ENCODE peak calls at places on chromosome 1, in ten cellular contexts. E is PC-3; G is effector memory CD4-positive, alpha-beta T cell; J is bronchial epithelial cell; O is right lobe of liver; A is progenitor cell of endocrine pancreas; B is AG20443; L is substantia nigra; Z is SW480; T is ELR. U is an unnamed sample.

GRCh38 chr1:215594640-215595039 is 27.5 kb downstream of the KCTD3 start:
- DNase-seq in E (peak), O (no peak), A (no peak), T (no peak), Z (no peak), B (peak), J (no peak), G (no peak), L (no peak), U (no peak)

GRCh38 chr1:35120458-35121133 is 41.4 kb downstream of the ZMYM1 start:
- DNase-seq in Z (no peak), L (no peak), G (no peak), J (no peak), O (peak), E (no peak), A (no peak), T (peak), B (peak), U (no peak)

GRCh38 chr1:171351961-171352360 is 38.0 kb downstream of the FMO4 start:
- DNase-seq in J (no peak), O (peak), B (no peak), T (no peak), Z (no peak), G (no peak), L (no peak), E (no peak), A (no peak), U (no peak)

GRCh38 chr1:169585184-169585583 is 1.1 kb downstream of the F5 start:
- DNase-seq in A (no peak), L (no peak), E (no peak), B (no peak), J (peak), O (no peak), G (no peak), T (no peak), Z (no peak), U (no peak)

GRCh38 chr1:94819945-94820746 is at the start of gene SLC44A3:
- DNase-seq in E (peak), O (peak), Z (peak), G (no peak), L (peak), B (peak), A (peak), J (no peak), T (peak), U (peak)

GRCh38 chr1:171212607-171213347 is 27.7 kb downstream of the FMO2 start:
- DNase-seq in B (no peak), G (no peak), T (no peak), L (no peak), E (no peak), J (no peak), A (no peak), Z (no peak), O (no peak), U (no peak)

GRCh38 chr1:232769718-232770117 is 35.5 kb upstream of the MAP10 start:
- DNase-seq in O (no peak), L (no peak), G (no peak), A (no peak), T (no peak), J (no peak), E (no peak), Z (no peak), B (no peak), U (no peak)

GRCh38 chr1:11069233-11069950 is 9.6 kb upstream of the SRM start:
- DNase-seq in T (no peak), A (no peak), O (no peak), J (no peak), E (no peak), Z (no peak), L (no peak), G (no peak), B (no peak), U (no peak)

GRCh38 chr1:169510060-169510459 is 24.3 kb upstream of the SLC19A2 start:
- DNase-seq in L (no peak), G (no peak), J (no peak), B (no peak), A (no peak), T (no peak), E (no peak), O (no peak), Z (no peak), U (no peak)

GRCh38 chr1:239307886-239308285 is 78.5 kb upstream of the CHRM3 start:
- DNase-seq in G (no peak), A (no peak), L (no peak), Z (no peak), T (no peak), J (no peak), B (no peak), E (no peak), O (no peak), U (no peak)

GRCh38 chr1:176877557-176877956 is 287.0 kb downstream of the ASTN1 start:
- DNase-seq in J (no peak), L (no peak), A (no peak), E (no peak), B (no peak), Z (no peak), G (no peak), T (no peak), O (no peak), U (no peak)

GRCh38 chr1:119115301-119115700 is 25.2 kb downstream of the WARS2 start:
- DNase-seq in G (no peak), Z (no peak), L (no peak), A (no peak), E (no peak), O (no peak), B (no peak), T (no peak), J (no peak), U (no peak)

GRCh38 chr1:89918794-89919155 is 76.1 kb upstream of the ZNF326 start:
- DNase-seq in B (no peak), E (peak), O (no peak), T (no peak), Z (no peak), J (peak), L (no peak), A (no peak), G (no peak), U (no peak)

GRCh38 chr1:119409731-119410130 is 5.2 kb upstream of the HSD3B2 start:
- DNase-seq in G (no peak), Z (no peak), E (peak), A (no peak), T (peak), L (no peak), J (no peak), O (no peak), B (peak), U (no peak)

GRCh38 chr1:20248954-20249612 is 41.6 kb upstream of the VWA5B1 start:
- DNase-seq in B (no peak), Z (no peak), G (no peak), T (no peak), L (no peak), A (no peak), O (no peak), J (no peak), E (no peak), U (no peak)

GRCh38 chr1:41859686-41860085 is 59.0 kb downstream of the HIVEP3 start:
- DNase-seq in A (no peak), B (no peak), G (no peak), T (no peak), E (no peak), Z (peak), L (no peak), J (no peak), O (no peak), U (no peak)

GRCh38 chr1:2569060-2569459 is 12.9 kb downstream of the TNFRSF14 start:
- DNase-seq in T (no peak), G (no peak), J (no peak), O (no peak), B (no peak), E (no peak), L (no peak), Z (no peak), A (no peak), U (no peak)